ENCODE peak calls at places on chromosomes 1 and 21, in six cellular contexts. One of them, this sample, is unnamed.

GRCh38 chr1:3219005-3219724 is 150.2 kb downstream of the PRDM16 start:
- DNase-seq in ovary: no peak
- DNase-seq in cardiac muscle cell: no peak
- DNase-seq in BJ: no peak
- DNase-seq in body of pancreas: peak; percentile 86
- DNase-seq in tibial nerve: peak; percentile 43
- DNase-seq in this sample: no peak

GRCh38 chr1:48462716-48463285 is 9.2 kb downstream of the SPATA6 start:
- DNase-seq in tibial nerve: no peak
- DNase-seq in BJ: no peak
- DNase-seq in body of pancreas: no peak
- DNase-seq in cardiac muscle cell: no peak
- DNase-seq in ovary: no peak
- DNase-seq in this sample: no peak

GRCh38 chr1:6113116-6113515 is 67.0 kb downstream of the CHD5 start:
- DNase-seq in BJ: no peak
- DNase-seq in cardiac muscle cell: no peak
- DNase-seq in ovary: no peak
- DNase-seq in body of pancreas: no peak
- DNase-seq in tibial nerve: no peak
- DNase-seq in this sample: no peak

GRCh38 chr1:28893403-28894102 is 20.8 kb upstream of the EPB41 start:
- DNase-seq in ovary: no peak
- DNase-seq in BJ: peak; percentile 22
- DNase-seq in body of pancreas: no peak
- DNase-seq in cardiac muscle cell: no peak
- DNase-seq in tibial nerve: no peak
- DNase-seq in this sample: no peak

GRCh38 chr1:102097451-102097850 is 100.7 kb upstream of the OLFM3 start:
- DNase-seq in cardiac muscle cell: no peak
- DNase-seq in tibial nerve: no peak
- DNase-seq in body of pancreas: no peak
- DNase-seq in BJ: no peak
- DNase-seq in ovary: no peak
- DNase-seq in this sample: no peak

GRCh38 chr1:156458181-156458503 is 42.4 kb downstream of the MEF2D start:
- DNase-seq in cardiac muscle cell: no peak
- DNase-seq in body of pancreas: no peak
- DNase-seq in BJ: no peak
- DNase-seq in ovary: no peak
- DNase-seq in tibial nerve: no peak
- DNase-seq in this sample: no peak

GRCh38 chr1:22105611-22106207 is 37.2 kb downstream of the WNT4 start:
- DNase-seq in ovary: no peak
- DNase-seq in tibial nerve: peak; percentile 23
- DNase-seq in BJ: no peak
- DNase-seq in body of pancreas: no peak
- DNase-seq in cardiac muscle cell: peak; percentile 67
- DNase-seq in this sample: no peak

GRCh38 chr1:154325583-154326545 is 539 bp downstream of the ATP8B2 start:
- DNase-seq in cardiac muscle cell: peak; percentile 92
- DNase-seq in tibial nerve: peak; percentile 81
- DNase-seq in ovary: peak; percentile 72
- DNase-seq in BJ: peak; percentile 52
- DNase-seq in body of pancreas: peak; percentile 53
- DNase-seq in this sample: no peak

GRCh38 chr1:219088778-219089557 is 84.7 kb upstream of the LYPLAL1 start:
- DNase-seq in cardiac muscle cell: no peak
- DNase-seq in tibial nerve: peak; percentile 57
- DNase-seq in body of pancreas: no peak
- DNase-seq in ovary: no peak
- DNase-seq in BJ: peak; percentile 78
- DNase-seq in this sample: no peak

GRCh38 chr1:12556368-12556930 is 61.6 kb downstream of the DHRS3 start:
- DNase-seq in body of pancreas: no peak
- DNase-seq in BJ: peak; percentile 94
- DNase-seq in tibial nerve: peak; percentile 75
- DNase-seq in cardiac muscle cell: peak; percentile 38
- DNase-seq in ovary: peak; percentile 66
- DNase-seq in this sample: peak; percentile 68

GRCh38 chr21:37088196-37088595 is 15.1 kb downstream of the TTC3 start:
- DNase-seq in cardiac muscle cell: no peak
- DNase-seq in tibial nerve: no peak
- DNase-seq in ovary: no peak
- DNase-seq in BJ: no peak
- DNase-seq in body of pancreas: no peak
- DNase-seq in this sample: no peak

GRCh38 chr1:175687699-175688098 is 55.7 kb downstream of the TNR start:
- DNase-seq in BJ: no peak
- DNase-seq in ovary: no peak
- DNase-seq in tibial nerve: no peak
- DNase-seq in body of pancreas: no peak
- DNase-seq in cardiac muscle cell: no peak
- DNase-seq in this sample: no peak

GRCh38 chr1:227945891-227946623 is 1.7 kb downstream of the WNT9A start:
- DNase-seq in tibial nerve: no peak
- DNase-seq in cardiac muscle cell: no peak
- DNase-seq in BJ: no peak
- DNase-seq in body of pancreas: peak; percentile 88
- DNase-seq in ovary: peak; percentile 76
- DNase-seq in this sample: peak; percentile 82

GRCh38 chr1:38881487-38881886 is at the start of gene GJA9:
- DNase-seq in BJ: no peak
- DNase-seq in cardiac muscle cell: no peak
- DNase-seq in body of pancreas: no peak
- DNase-seq in ovary: no peak
- DNase-seq in tibial nerve: no peak
- DNase-seq in this sample: no peak

GRCh38 chr1:86197206-86197855 is 40.8 kb upstream of the COL24A1 start:
- DNase-seq in body of pancreas: no peak
- DNase-seq in ovary: no peak
- DNase-seq in tibial nerve: no peak
- DNase-seq in BJ: no peak
- DNase-seq in cardiac muscle cell: no peak
- DNase-seq in this sample: no peak

GRCh38 chr1:156803086-156803851 is 13.4 kb downstream of the SH2D2A start:
- DNase-seq in tibial nerve: no peak
- DNase-seq in ovary: no peak
- DNase-seq in cardiac muscle cell: no peak
- DNase-seq in BJ: no peak
- DNase-seq in body of pancreas: no peak
- DNase-seq in this sample: no peak

GRCh38 chr1:47841356-47841755 is 155.8 kb downstream of the TRABD2B start:
- DNase-seq in BJ: no peak
- DNase-seq in cardiac muscle cell: no peak
- DNase-seq in tibial nerve: no peak
- DNase-seq in ovary: no peak
- DNase-seq in body of pancreas: no peak
- DNase-seq in this sample: peak; percentile 14

GRCh38 chr1:44326066-44326701 is 28.9 kb downstream of the ERI3 start:
- DNase-seq in BJ: peak; percentile 9
- DNase-seq in ovary: no peak
- DNase-seq in cardiac muscle cell: no peak
- DNase-seq in tibial nerve: no peak
- DNase-seq in body of pancreas: no peak
- DNase-seq in this sample: no peak

GRCh38 chr1:119327436-119328155 is 41.0 kb upstream of the HAO2 start:
- DNase-seq in ovary: peak; percentile 22
- DNase-seq in cardiac muscle cell: peak; percentile 64
- DNase-seq in BJ: peak; percentile 5
- DNase-seq in tibial nerve: peak; percentile 14
- DNase-seq in body of pancreas: no peak
- DNase-seq in this sample: no peak

GRCh38 chr1:21149862-21150432 is 26.8 kb downstream of the EIF4G3 start:
- DNase-seq in tibial nerve: no peak
- DNase-seq in ovary: no peak
- DNase-seq in cardiac muscle cell: peak; percentile 48
- DNase-seq in body of pancreas: no peak
- DNase-seq in BJ: peak; percentile 92
- DNase-seq in this sample: no peak

GRCh38 chr1:226638001-226638601 is 89.5 kb downstream of the STUM start:
- DNase-seq in ovary: peak; percentile 52
- DNase-seq in cardiac muscle cell: no peak
- DNase-seq in body of pancreas: no peak
- DNase-seq in BJ: no peak
- DNase-seq in tibial nerve: no peak
- DNase-seq in this sample: peak; percentile 49

GRCh38 chr1:111955755-111956154 is 33.7 kb downstream of the KCND3 start:
- DNase-seq in tibial nerve: no peak
- DNase-seq in ovary: no peak
- DNase-seq in body of pancreas: no peak
- DNase-seq in BJ: no peak
- DNase-seq in cardiac muscle cell: no peak
- DNase-seq in this sample: no peak

GRCh38 chr1:21307663-21308062 is 17.4 kb upstream of the ECE1 start:
- DNase-seq in ovary: no peak
- DNase-seq in cardiac muscle cell: no peak
- DNase-seq in body of pancreas: no peak
- DNase-seq in BJ: no peak
- DNase-seq in tibial nerve: no peak
- DNase-seq in this sample: no peak

GRCh38 chr1:78543941-78544630 is 53.3 kb downstream of the PTGFR start:
- DNase-seq in cardiac muscle cell: no peak
- DNase-seq in tibial nerve: no peak
- DNase-seq in BJ: peak; percentile 71
- DNase-seq in body of pancreas: no peak
- DNase-seq in ovary: no peak
- DNase-seq in this sample: no peak

GRCh38 chr1:209844695-209845404 is 17.1 kb downstream of the UTP25 start:
- DNase-seq in tibial nerve: no peak
- DNase-seq in ovary: no peak
- DNase-seq in BJ: no peak
- DNase-seq in body of pancreas: no peak
- DNase-seq in cardiac muscle cell: no peak
- DNase-seq in this sample: no peak

GRCh38 chr21:25897383-25897782 is 162.6 kb downstream of the GABPA start:
- DNase-seq in ovary: no peak
- DNase-seq in body of pancreas: no peak
- DNase-seq in BJ: no peak
- DNase-seq in tibial nerve: no peak
- DNase-seq in cardiac muscle cell: no peak
- DNase-seq in this sample: no peak

GRCh38 chr1:215459136-215459535 is 108.0 kb upstream of the KCTD3 start:
- DNase-seq in ovary: no peak
- DNase-seq in tibial nerve: no peak
- DNase-seq in body of pancreas: no peak
- DNase-seq in cardiac muscle cell: no peak
- DNase-seq in BJ: no peak
- DNase-seq in this sample: no peak

DNA sequence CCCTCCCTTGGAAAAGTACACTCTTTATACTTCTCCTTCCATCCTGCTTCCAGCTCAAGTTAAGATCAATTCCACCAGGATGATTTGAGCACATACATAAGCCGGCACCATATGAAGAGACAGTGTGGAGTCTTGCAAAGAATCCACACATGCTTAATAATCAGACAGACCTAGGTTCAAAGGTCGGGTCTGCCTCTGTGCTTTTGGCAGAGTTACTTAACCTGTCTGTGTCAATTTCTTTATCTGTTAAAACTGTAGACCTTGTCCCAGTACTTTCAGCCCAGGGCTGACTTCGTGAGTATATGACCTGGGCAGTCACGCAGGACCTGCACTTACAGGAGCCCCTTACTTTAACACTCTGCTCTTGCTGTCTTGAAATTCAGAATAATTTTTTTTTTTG is 30.2 kb upstream of the BECN2 start:
- DNase-seq in body of pancreas: no peak
- DNase-seq in cardiac muscle cell: no peak
- DNase-seq in BJ: no peak
- DNase-seq in ovary: no peak
- DNase-seq in tibial nerve: no peak
- DNase-seq in this sample: no peak
- H3K27me3 ChIP-seq in body of pancreas: no peaks in the 10 kb centered on the region
- H3K27me3 ChIP-seq in cardiac muscle cell: no peaks in the 10 kb centered on the region
- H3K27me3 ChIP-seq in BJ: no peaks in the 10 kb centered on the region
- H3K27me3 ChIP-seq in ovary: no peaks in the 10 kb centered on the region
- H3K27me3 ChIP-seq in tibial nerve: no peaks in the 10 kb centered on the region
- H3K27me3 ChIP-seq in this sample: no peaks in the 10 kb centered on the region

GRCh38 chr1:30904191-30904961 is 4.2 kb downstream of the SDC3 start:
- DNase-seq in ovary: no peak
- DNase-seq in cardiac muscle cell: no peak
- DNase-seq in BJ: no peak
- DNase-seq in tibial nerve: no peak
- DNase-seq in body of pancreas: no peak
- DNase-seq in this sample: no peak
- H3K27me3 ChIP-seq in ovary: no peaks in the 10 kb centered on the region
- H3K27me3 ChIP-seq in cardiac muscle cell: no peaks in the 10 kb centered on the region
- H3K27me3 ChIP-seq in BJ: no peaks in the 10 kb centered on the region
- H3K27me3 ChIP-seq in tibial nerve: no peaks in the 10 kb centered on the region
- H3K27me3 ChIP-seq in body of pancreas: no peaks in the 10 kb centered on the region
- H3K27me3 ChIP-seq in this sample: no peaks in the 10 kb centered on the region

GRCh38 chr1:63051886-63052285 is 268.0 kb downstream of the ATG4C start:
- DNase-seq in cardiac muscle cell: no peak
- DNase-seq in BJ: no peak
- DNase-seq in body of pancreas: no peak
- DNase-seq in tibial nerve: no peak
- DNase-seq in ovary: no peak
- DNase-seq in this sample: no peak

GRCh38 chr1:63046539-63046938 is 262.6 kb downstream of the ATG4C start:
- DNase-seq in tibial nerve: no peak
- DNase-seq in BJ: no peak
- DNase-seq in cardiac muscle cell: no peak
- DNase-seq in ovary: no peak
- DNase-seq in body of pancreas: no peak
- DNase-seq in this sample: no peak

GRCh38 chr1:63054184-63054583 is 268.2 kb upstream of the FOXD3 start:
- DNase-seq in ovary: no peak
- DNase-seq in body of pancreas: no peak
- DNase-seq in tibial nerve: no peak
- DNase-seq in BJ: no peak
- DNase-seq in cardiac muscle cell: no peak
- DNase-seq in this sample: no peak

GRCh38 chr1:63049135-63049534 is 265.2 kb downstream of the ATG4C start:
- DNase-seq in tibial nerve: no peak
- DNase-seq in cardiac muscle cell: no peak
- DNase-seq in body of pancreas: no peak
- DNase-seq in ovary: no peak
- DNase-seq in BJ: no peak
- DNase-seq in this sample: no peak

GRCh38 chr1:63051356-63051755 is 267.4 kb downstream of the ATG4C start:
- DNase-seq in ovary: no peak
- DNase-seq in cardiac muscle cell: no peak
- DNase-seq in BJ: no peak
- DNase-seq in body of pancreas: no peak
- DNase-seq in tibial nerve: no peak
- DNase-seq in this sample: no peak
- H3K27me3 ChIP-seq in ovary: no peaks in the 10 kb centered on the region
- H3K27me3 ChIP-seq in cardiac muscle cell: no peaks in the 10 kb centered on the region
- H3K27me3 ChIP-seq in BJ: no peaks in the 10 kb centered on the region
- H3K27me3 ChIP-seq in body of pancreas: no peaks in the 10 kb centered on the region
- H3K27me3 ChIP-seq in tibial nerve: no peaks in the 10 kb centered on the region
- H3K27me3 ChIP-seq in this sample: no peaks in the 10 kb centered on the region

DNA sequence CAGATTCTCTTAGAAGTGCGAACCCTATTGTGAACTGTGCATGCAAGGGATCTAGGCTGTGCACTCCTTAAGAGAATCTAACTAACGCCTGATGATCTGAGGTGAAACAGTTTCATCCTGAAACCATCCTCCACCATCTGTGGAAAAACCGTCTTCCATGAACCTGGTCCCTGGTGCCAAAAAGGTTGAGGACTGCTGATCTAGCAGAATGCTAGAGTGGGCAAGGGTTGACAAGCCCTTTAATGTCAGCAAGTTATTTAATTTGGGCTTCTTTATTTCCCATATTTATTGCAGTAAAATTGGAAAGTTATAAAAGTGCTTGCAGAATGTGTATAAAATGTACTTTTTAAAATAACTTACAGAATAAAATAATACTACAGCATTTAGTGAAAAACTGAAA is 26.4 kb downstream of the ALG14 start:
- DNase-seq in tibial nerve: no peak
- DNase-seq in BJ: no peak
- DNase-seq in cardiac muscle cell: no peak
- DNase-seq in body of pancreas: no peak
- DNase-seq in ovary: no peak
- DNase-seq in this sample: no peak
- H3K27me3 ChIP-seq in tibial nerve: no peaks in the 10 kb centered on the region
- H3K27me3 ChIP-seq in BJ: no peaks in the 10 kb centered on the region
- H3K27me3 ChIP-seq in cardiac muscle cell: no peaks in the 10 kb centered on the region
- H3K27me3 ChIP-seq in body of pancreas: no peaks in the 10 kb centered on the region
- H3K27me3 ChIP-seq in ovary: no peaks in the 10 kb centered on the region
- H3K27me3 ChIP-seq in this sample: no peaks in the 10 kb centered on the region